ENCODE peak calls at places on chromosome 15, in eight cellular contexts. G is OCI-LY7; V is keratinocyte; B is stimulated activated CD4-positive, alpha-beta T cell treated with anti-CD3 and anti-CD28 coated beads, Interleukin-15, amount 100 ng/mL, for 1 hour; E is HCT116; R is mesendoderm; S is AG04449; O is GM12865. F is an unnamed sample.

GRCh38 chr15:43880406-43881184 is 53.8 kb downstream of the WDR76 start:
- DNase-seq in G (no peak), V (no peak), B (no peak), E (no peak), R (no peak), S (no peak), O (no peak), F (no peak)

GRCh38 chr15:31230630-31231485 is 95.8 kb upstream of the KLF13 start:
- DNase-seq in G (peak), V (no peak), B (no peak), E (no peak), R (no peak), S (no peak), O (peak), F (no peak)

GRCh38 chr15:76057332-76058000 is 2.3 kb upstream of the TMEM266 start:
- DNase-seq in G (peak), V (no peak), B (no peak), E (no peak), R (peak), S (no peak), O (peak), F (peak)

GRCh38 chr15:31111091-31111647 is 9.6 kb upstream of the TRPM1 start:
- DNase-seq in G (no peak), V (no peak), B (no peak), E (no peak), R (no peak), S (no peak), O (no peak), F (no peak)

GRCh38 chr15:93730724-93731123 is 500.6 kb upstream of the MCTP2 start:
- DNase-seq in G (no peak), V (no peak), B (no peak), E (no peak), R (no peak), S (no peak), O (no peak), F (no peak)

GRCh38 chr15:69074011-69074842 is 59.7 kb downstream of the NOX5 start:
- DNase-seq in G (no peak), V (no peak), B (no peak), E (no peak), R (peak), S (no peak), O (no peak), F (peak)

GRCh38 chr15:57382222-57382621 is 5.9 kb downstream of the CGNL1 start:
- DNase-seq in G (no peak), V (no peak), B (no peak), E (no peak), R (no peak), S (no peak), O (no peak), F (no peak)

GRCh38 chr15:78749831-78750230 is 61.4 kb downstream of the ADAMTS7 start:
- DNase-seq in G (no peak), V (no peak), B (no peak), E (no peak), R (no peak), S (no peak), O (no peak), F (no peak)

GRCh38 chr15:31974855-31975421 is 55.4 kb upstream of the CHRNA7 start:
- DNase-seq in G (peak), V (no peak), B (no peak), E (no peak), R (peak), S (no peak), O (peak), F (peak)

GRCh38 chr15:29172742-29173725 is 96.6 kb downstream of the NSMCE3 start:
- DNase-seq in G (no peak), V (no peak), B (no peak), E (no peak), R (no peak), S (no peak), O (peak), F (no peak)

GRCh38 chr15:37783290-37783689 is 151.2 kb upstream of the TMCO5A start:
- DNase-seq in G (no peak), V (no peak), B (no peak), E (no peak), R (peak), S (no peak), O (no peak), F (no peak)

F was measured in K562.